ENCODE peak calls at places on chromosomes 7 and 10, in nine cellular contexts. G is T-helper 1 cell; A is stimulated activated CD4-positive, alpha-beta T cell treated with anti-CD3 and anti-CD28 coated beads, Interleukin-4, amount 100 ng/mL, for 1 hour; M is putamen; S is PC-9; U is ecto neural progenitor cell; J is PC-3; T is hippocampal formation; R is CD8-positive, alpha-beta memory T cell. P is an unnamed sample.
A peak's percentile ranks its signal among the peaks of the same experiment; 100 is the strongest.

GRCh38 chr7:152617056-152617455 is 58.9 kb downstream of the XRCC2 start:
- DNase-seq in G (no peak), A (no peak), M (no peak), S (no peak), U (no peak), J (no peak), T (no peak), R (no peak), P (no peak)

GRCh38 chr10:126525326-126525725 is 137.0 kb upstream of the ADAM12 start:
- DNase-seq in G (no peak), A (no peak), M (peak; percentile 69), S (no peak), U (no peak), J (no peak), T (peak; percentile 20), R (no peak), P (no peak)

GRCh38 chr7:116218051-116218645 is 7.8 kb downstream of the TES start:
- DNase-seq in G (no peak), A (no peak), M (no peak), S (peak; percentile 88), U (no peak), J (peak; percentile 98), T (no peak), R (no peak), P (no peak)

GRCh38 chr10:70098271-70098670 is 34.4 kb downstream of the AIFM2 start:
- DNase-seq in G (no peak), A (no peak), M (no peak), S (no peak), U (no peak), J (no peak), T (no peak), R (no peak), P (no peak)

GRCh38 chr10:76086571-76087260 is 655.3 kb downstream of the LRMDA start:
- DNase-seq in G (no peak), A (no peak), M (no peak), S (no peak), U (no peak), J (peak; percentile 98), T (no peak), R (no peak), P (peak; percentile 20)

GRCh38 chr7:150989456-150989855 is 1.4 kb upstream of the NOS3 start:
- DNase-seq in G (no peak), A (no peak), M (no peak), S (no peak), U (no peak), J (no peak), T (no peak), R (no peak), P (no peak)

GRCh38 chr10:74628136-74628535 is 198.3 kb upstream of the KAT6B start:
- DNase-seq in G (no peak), A (no peak), M (no peak), S (no peak), U (no peak), J (no peak), T (no peak), R (no peak), P (no peak)

GRCh38 chr10:126001579-126001978 is 105.2 kb downstream of the FANK1 start:
- DNase-seq in G (no peak), A (no peak), M (no peak), S (no peak), U (no peak), J (no peak), T (no peak), R (no peak), P (peak; percentile 23)

GRCh38 chr7:128783143-128783799 is 7.7 kb upstream of the OPN1SW start:
- DNase-seq in G (no peak), A (no peak), M (peak; percentile 47), S (peak; percentile 32), U (peak; percentile 87), J (no peak), T (peak; percentile 16), R (no peak), P (no peak)

GRCh38 chr7:155818154-155818819 is 6.0 kb upstream of the SHH start:
- DNase-seq in G (no peak), A (no peak), M (no peak), S (no peak), U (no peak), J (no peak), T (no peak), R (no peak), P (no peak)

GRCh38 chr7:41010418-41010817 is 692.5 kb downstream of the INHBA start:
- DNase-seq in G (no peak), A (no peak), M (peak; percentile 12), S (no peak), U (no peak), J (no peak), T (peak; percentile 32), R (no peak), P (no peak)

GRCh38 chr10:51344371-51344770 is 270.1 kb downstream of the PRKG1 start:
- DNase-seq in G (no peak), A (no peak), M (no peak), S (no peak), U (no peak), J (no peak), T (no peak), R (no peak), P (no peak)

GRCh38 chr7:136114966-136115762 is 138.0 kb upstream of the MTPN start:
- DNase-seq in G (peak; percentile 44), A (peak; percentile 40), M (no peak), S (peak; percentile 11), U (peak; percentile 68), J (peak; percentile 72), T (no peak), R (peak; percentile 10), P (peak; percentile 18)

GRCh38 chr7:50068026-50068425 is 25.0 kb downstream of the ZPBP start:
- DNase-seq in G (no peak), A (no peak), M (no peak), S (no peak), U (no peak), J (peak; percentile 49), T (no peak), R (no peak), P (no peak)

GRCh38 chr10:72318383-72319262 is 36.1 kb downstream of the DNAJB12 start:
- DNase-seq in G (no peak), A (no peak), M (no peak), S (peak; percentile 52), U (no peak), J (peak; percentile 22), T (no peak), R (no peak), P (no peak)

GRCh38 chr7:150411606-150412005 is 32.5 kb downstream of the ZNF775 start:
- DNase-seq in G (no peak), A (no peak), M (no peak), S (no peak), U (no peak), J (no peak), T (no peak), R (no peak), P (no peak)

GRCh38 chr7:79091011-79091410 is 362.5 kb downstream of the MAGI2 start:
- DNase-seq in G (no peak), A (no peak), M (no peak), S (no peak), U (no peak), J (no peak), T (no peak), R (no peak), P (no peak)

GRCh38 chr10:42962902-42963231 is 114.0 kb upstream of the RET start:
- DNase-seq in G (no peak), A (no peak), M (no peak), S (no peak), U (no peak), J (no peak), T (no peak), R (no peak), P (no peak)

GRCh38 chr7:139431010-139431409 is 52.5 kb downstream of the KLRG2 start:
- DNase-seq in G (no peak), A (no peak), M (no peak), S (peak; percentile 80), U (no peak), J (peak; percentile 93), T (no peak), R (no peak), P (no peak)

GRCh38 chr10:32333849-32334248 is 13.1 kb downstream of the EPC1 start:
- DNase-seq in G (no peak), A (no peak), M (no peak), S (no peak), U (no peak), J (no peak), T (no peak), R (no peak), P (no peak)

GRCh38 chr7:17633099-17633498 is 307.2 kb downstream of the SNX13 start:
- DNase-seq in G (no peak), A (no peak), M (no peak), S (no peak), U (no peak), J (peak; percentile 86), T (no peak), R (no peak), P (no peak)

GRCh38 chr7:17598846-17599245 is 300.4 kb downstream of the AHR start:
- DNase-seq in G (no peak), A (no peak), M (no peak), S (no peak), U (no peak), J (peak; percentile 78), T (no peak), R (no peak), P (no peak)

GRCh38 chr7:91656486-91657237 is 223.8 kb downstream of the MTERF1 start:
- DNase-seq in G (no peak), A (no peak), M (no peak), S (no peak), U (no peak), J (no peak), T (no peak), R (no peak), P (no peak)

GRCh38 chr10:113897693-113898618 is 43.5 kb downstream of the NHLRC2 start:
- DNase-seq in G (no peak), A (no peak), M (no peak), S (no peak), U (no peak), J (no peak), T (no peak), R (no peak), P (no peak)

GRCh38 chr10:70540789-70541360 is 61.7 kb downstream of the PRF1 start:
- DNase-seq in G (no peak), A (no peak), M (no peak), S (no peak), U (no peak), J (no peak), T (no peak), R (no peak), P (no peak)

GRCh38 chr10:71073451-71074175 is 138.8 kb upstream of the UNC5B start:
- DNase-seq in G (no peak), A (no peak), M (no peak), S (no peak), U (no peak), J (no peak), T (no peak), R (no peak), P (no peak)

GRCh38 chr7:131008840-131009651 is 275.0 kb upstream of the KLF14 start:
- DNase-seq in G (peak; percentile 60), A (no peak), M (no peak), S (no peak), U (no peak), J (peak; percentile 61), T (no peak), R (no peak), P (no peak)

GRCh38 chr10:107013258-107014001 is 151.1 kb downstream of the SORCS1 start:
- DNase-seq in G (no peak), A (no peak), M (no peak), S (no peak), U (no peak), J (no peak), T (no peak), R (no peak), P (no peak)

GRCh38 chr10:114708717-114709352 is 50.8 kb upstream of the ABLIM1 start:
- DNase-seq in G (no peak), A (no peak), M (no peak), S (peak; percentile 34), U (no peak), J (peak; percentile 85), T (no peak), R (no peak), P (peak; percentile 23)

GRCh38 chr10:115981056-115981455 is 291.9 kb downstream of the GFRA1 start:
- DNase-seq in G (no peak), A (no peak), M (no peak), S (no peak), U (no peak), J (no peak), T (no peak), R (no peak), P (no peak)

GRCh38 chr10:16521311-16522016 is at the start of gene C1QL3:
- DNase-seq in G (peak; percentile 36), A (peak; percentile 19), M (no peak), S (no peak), U (peak; percentile 66), J (peak; percentile 2), T (peak; percentile 56), R (no peak), P (no peak)